ENCODE peak calls at places on chromosomes 7 and 10, in nine cellular contexts. M is left ventricle myocardium inferior; B is heart left ventricle; I is Panc1; W is K562; G is effector memory CD4-positive, alpha-beta T cell; U is small intestine; R is aorta; K is mucosa of descending colon. H is an unnamed sample.

GRCh38 chr10:71302874-71303568 is 16.0 kb upstream of the SLC29A3 start:
- DNase-seq in M (no peak), B (no peak), I (peak; percentile 24), W (peak; percentile 52), G (no peak), U (peak; percentile 50), R (no peak), K (no peak), H (no peak)

GRCh38 chr10:18793951-18794350 is 134.7 kb downstream of the ARL5B start:
- DNase-seq in M (no peak), B (no peak), I (no peak), W (no peak), G (no peak), U (peak; percentile 76), R (no peak), K (no peak), H (no peak)

GRCh38 chr7:47104206-47104549 is 477.7 kb downstream of the TNS3 start:
- DNase-seq in M (no peak), B (no peak), I (no peak), W (no peak), G (no peak), U (no peak), R (no peak), K (no peak), H (no peak)

GRCh38 chr10:79084012-79084971 is 15.5 kb downstream of the ZMIZ1 start:
- DNase-seq in M (peak; percentile 95), B (peak; percentile 88), I (no peak), W (peak; percentile 75), G (no peak), U (peak; percentile 87), R (peak; percentile 96), K (peak; percentile 93), H (no peak)

GRCh38 chr10:28986117-28986792 is 302.6 kb upstream of the LYZL1 start:
- DNase-seq in M (no peak), B (no peak), I (no peak), W (no peak), G (no peak), U (no peak), R (no peak), K (no peak), H (no peak)

GRCh38 chr10:11716704-11717103 is 25.5 kb upstream of the ECHDC3 start:
- DNase-seq in M (no peak), B (no peak), I (no peak), W (no peak), G (no peak), U (no peak), R (no peak), K (no peak), H (no peak)

GRCh38 chr7:154640266-154640865 is 362.6 kb downstream of the PAXIP1 start:
- DNase-seq in M (no peak), B (no peak), I (no peak), W (peak; percentile 79), G (no peak), U (no peak), R (no peak), K (peak; percentile 26), H (peak; percentile 77)

GRCh38 chr7:88147341-88147740 is 72.5 kb downstream of the SRI start:
- DNase-seq in M (no peak), B (no peak), I (no peak), W (no peak), G (no peak), U (no peak), R (no peak), K (no peak), H (no peak)

GRCh38 chr7:36202347-36202896 is 49.4 kb downstream of the EEPD1 start:
- DNase-seq in M (no peak), B (no peak), I (no peak), W (no peak), G (no peak), U (no peak), R (no peak), K (no peak), H (no peak)

GRCh38 chr7:120680986-120681385 is 177.0 kb downstream of the TSPAN12 start:
- DNase-seq in M (no peak), B (peak; percentile 10), I (no peak), W (no peak), G (no peak), U (no peak), R (no peak), K (no peak), H (no peak)

GRCh38 chr7:94888542-94888941 is 18.9 kb upstream of the PPP1R9A start:
- DNase-seq in M (no peak), B (peak; percentile 40), I (no peak), W (no peak), G (no peak), U (peak; percentile 68), R (no peak), K (no peak), H (no peak)

GRCh38 chr7:46319841-46320240 is 398.8 kb upstream of the IGFBP3 start:
- DNase-seq in M (no peak), B (no peak), I (no peak), W (no peak), G (no peak), U (no peak), R (no peak), K (no peak), H (no peak)

GRCh38 chr7:133315332-133316040 is 62.6 kb downstream of the EXOC4 start:
- DNase-seq in M (no peak), B (no peak), I (no peak), W (no peak), G (no peak), U (no peak), R (no peak), K (no peak), H (no peak)

GRCh38 chr10:69224862-69225657 is 4.9 kb downstream of the HKDC1 start:
- DNase-seq in M (no peak), B (no peak), I (no peak), W (no peak), G (no peak), U (peak; percentile 53), R (no peak), K (no peak), H (no peak)

GRCh38 chr10:43205681-43206390 is 61.0 kb downstream of the RASGEF1A start:
- DNase-seq in M (no peak), B (peak; percentile 3), I (no peak), W (no peak), G (no peak), U (no peak), R (peak; percentile 48), K (peak; percentile 16), H (no peak)

DNA sequence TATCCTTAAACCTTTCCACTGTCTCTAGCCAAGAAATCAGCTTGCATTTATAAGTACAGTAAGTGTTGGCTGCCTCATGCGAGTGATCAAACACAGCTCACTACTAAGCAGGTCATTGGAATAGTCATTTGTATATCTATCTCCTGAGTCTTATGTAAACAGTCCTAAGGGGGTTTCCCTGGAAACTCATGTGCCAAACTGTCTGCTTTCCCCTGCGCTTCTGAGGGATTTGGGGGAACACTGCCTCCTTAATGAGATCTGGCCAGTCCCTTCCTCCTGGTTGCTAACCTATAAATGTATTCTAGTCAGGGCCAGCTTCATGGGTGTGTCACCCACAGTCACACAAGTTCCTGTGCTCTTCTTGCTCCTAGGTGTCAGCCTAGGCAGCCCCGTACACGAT is 133.1 kb downstream of the CD36 start:
- DNase-seq in M (no peak), B (no peak), I (no peak), W (no peak), G (no peak), U (no peak), R (no peak), K (no peak), H (no peak)
- H3K4me1 ChIP-seq in M (peaks cover 50% of the 10 kb centered on the region), B (peaks cover 47% of the 10 kb centered on the region), I (peaks cover 42% of the 10 kb centered on the region), W (no peaks in the 10 kb centered on the region), G (no peaks in the 10 kb centered on the region), U (no peaks in the 10 kb centered on the region), R (no peaks in the 10 kb centered on the region), K (no peaks in the 10 kb centered on the region), H (peaks cover 6% of the 10 kb centered on the region)

GRCh38 chr7:127677433-127678230 is 25.6 kb downstream of the SND1 start:
- DNase-seq in M (no peak), B (no peak), I (no peak), W (no peak), G (no peak), U (no peak), R (no peak), K (no peak), H (no peak)

GRCh38 chr7:127678330-127678729 is 26.3 kb downstream of the SND1 start:
- DNase-seq in M (no peak), B (no peak), I (no peak), W (no peak), G (no peak), U (no peak), R (no peak), K (no peak), H (no peak)

GRCh38 chr7:127682140-127682539 is 30.1 kb downstream of the SND1 start:
- DNase-seq in M (no peak), B (no peak), I (no peak), W (no peak), G (no peak), U (no peak), R (no peak), K (no peak), H (no peak)

GRCh38 chr7:127680983-127681382 is 29.0 kb downstream of the SND1 start:
- DNase-seq in M (no peak), B (no peak), I (no peak), W (no peak), G (no peak), U (no peak), R (no peak), K (no peak), H (no peak)

GRCh38 chr7:127678947-127679346 is 27.0 kb downstream of the SND1 start:
- DNase-seq in M (no peak), B (no peak), I (no peak), W (no peak), G (no peak), U (no peak), R (no peak), K (no peak), H (no peak)
- H3K9me3 ChIP-seq in M (peaks cover 13% of the 10 kb centered on the region), B (no peaks in the 10 kb centered on the region), I (no peaks in the 10 kb centered on the region), W (no peaks in the 10 kb centered on the region), G (no peaks in the 10 kb centered on the region), U (no peaks in the 10 kb centered on the region), R (no peaks in the 10 kb centered on the region), K (peaks cover 14% of the 10 kb centered on the region), H (no peaks in the 10 kb centered on the region)

DNA sequence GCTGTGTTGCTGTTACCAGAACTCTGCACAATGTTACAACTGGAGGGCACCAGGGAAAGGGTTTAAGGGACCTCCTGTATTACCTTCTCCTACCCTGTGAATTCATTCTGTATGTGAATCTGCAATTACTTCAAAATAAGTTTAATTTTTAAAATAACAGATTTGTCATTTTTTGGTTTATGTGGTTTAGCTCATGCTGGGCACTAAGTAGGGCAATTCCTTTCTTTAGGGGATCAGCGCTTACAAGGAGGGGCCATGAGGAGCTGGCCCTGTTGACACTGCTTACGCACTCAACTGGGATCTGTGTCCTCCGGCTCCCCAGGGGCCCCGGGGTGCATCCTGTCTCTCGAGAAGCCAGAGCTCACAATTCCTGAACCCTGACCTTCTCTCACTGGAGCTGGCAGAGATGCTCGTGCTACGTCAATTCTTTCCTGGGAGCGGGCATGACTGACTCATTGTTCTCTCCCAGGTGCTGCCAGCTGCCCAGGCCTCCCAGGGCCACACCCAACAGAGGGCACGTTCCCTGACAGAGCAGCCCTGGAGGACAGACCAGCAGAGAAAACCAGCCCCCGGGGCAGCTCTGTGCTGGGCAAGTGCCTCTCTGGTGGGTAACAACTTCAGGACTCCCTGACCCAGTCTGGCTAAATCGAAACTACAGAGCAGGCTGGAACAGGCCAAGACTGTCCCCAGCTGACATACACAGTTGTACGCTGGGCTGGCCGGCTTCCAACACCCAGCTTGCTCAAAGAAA is 36.8 kb downstream of the CTBP2 start:
- DNase-seq in M (peak; percentile 89), B (peak; percentile 87), I (peak; percentile 60), W (no peak), G (no peak), U (peak; percentile 99), R (peak; percentile 84), K (peak; percentile 87), H (peak; percentile 50)
- H3K4me1 ChIP-seq in M (peaks cover 100% of the 10 kb centered on the region), B (peaks cover 92% of the 10 kb centered on the region), I (peaks cover 42% of the 10 kb centered on the region), W (peaks cover 8% of the 10 kb centered on the region), G (no peaks in the 10 kb centered on the region), U (peaks cover 15% of the 10 kb centered on the region), R (peaks cover 6% of the 10 kb centered on the region), K (peaks cover 35% of the 10 kb centered on the region), H (peaks cover 18% of the 10 kb centered on the region)

GRCh38 chr7:157870644-157871290 is 534.0 kb downstream of the DNAJB6 start:
- DNase-seq in M (no peak), B (no peak), I (no peak), W (no peak), G (no peak), U (no peak), R (no peak), K (no peak), H (no peak)
- H3K9me3 ChIP-seq in M (peaks cover 8% of the 10 kb centered on the region), B (no peaks in the 10 kb centered on the region), I (no peaks in the 10 kb centered on the region), W (no peaks in the 10 kb centered on the region), G (no peaks in the 10 kb centered on the region), U (no peaks in the 10 kb centered on the region), R (no peaks in the 10 kb centered on the region), K (peaks cover 3% of the 10 kb centered on the region), H (no peaks in the 10 kb centered on the region)